ENCODE peak calls at places on chromosomes 6 and 20, in ten cellular contexts. One of them, this sample, is unnamed.

GRCh38 chr20:42018979-42019378 is 400.8 kb upstream of the CHD6 start:
- DNase-seq in GM12878: no peak
- DNase-seq in epithelial cell of prostate: no peak
- DNase-seq in DMS153: no peak
- DNase-seq in amniotic stem cell: no peak
- DNase-seq in left lung: no peak
- DNase-seq in NCI-H345: no peak
- DNase-seq in activated T-helper 1 cell treated with anti-CD3 and anti-CD28 coated beads, Interleukin-2, amount 50 U/mL, for 16 hours: no peak
- DNase-seq in occipital lobe: no peak
- DNase-seq in HT1080: peak; percentile 10
- DNase-seq in this sample: no peak

GRCh38 chr6:32967151-32968091 is 973 bp upstream of the BRD2 start:
- DNase-seq in amniotic stem cell: no peak
- DNase-seq in DMS153: peak; percentile 56
- DNase-seq in activated T-helper 1 cell treated with anti-CD3 and anti-CD28 coated beads, Interleukin-2, amount 50 U/mL, for 16 hours: no peak
- DNase-seq in left lung: no peak
- DNase-seq in GM12878: no peak
- DNase-seq in NCI-H345: peak; percentile 56
- DNase-seq in epithelial cell of prostate: no peak
- DNase-seq in occipital lobe: no peak
- DNase-seq in HT1080: peak; percentile 77
- DNase-seq in this sample: no peak

GRCh38 chr20:1002682-1003561 is 811 bp upstream of the RSPO4 start:
- DNase-seq in amniotic stem cell: no peak
- DNase-seq in GM12878: no peak
- DNase-seq in HT1080: no peak
- DNase-seq in occipital lobe: no peak
- DNase-seq in activated T-helper 1 cell treated with anti-CD3 and anti-CD28 coated beads, Interleukin-2, amount 50 U/mL, for 16 hours: no peak
- DNase-seq in DMS153: no peak
- DNase-seq in epithelial cell of prostate: no peak
- DNase-seq in NCI-H345: no peak
- DNase-seq in left lung: no peak
- DNase-seq in this sample: no peak

GRCh38 chr6:125748534-125749111 is 809 bp upstream of the HEY2 start:
- DNase-seq in activated T-helper 1 cell treated with anti-CD3 and anti-CD28 coated beads, Interleukin-2, amount 50 U/mL, for 16 hours: no peak
- DNase-seq in left lung: no peak
- DNase-seq in HT1080: no peak
- DNase-seq in NCI-H345: peak; percentile 55
- DNase-seq in amniotic stem cell: no peak
- DNase-seq in occipital lobe: no peak
- DNase-seq in epithelial cell of prostate: no peak
- DNase-seq in DMS153: no peak
- DNase-seq in GM12878: no peak
- DNase-seq in this sample: peak; percentile 75

GRCh38 chr6:34922177-34922663 is 33.2 kb downstream of the ANKS1A start:
- DNase-seq in HT1080: peak; percentile 80
- DNase-seq in DMS153: no peak
- DNase-seq in occipital lobe: no peak
- DNase-seq in amniotic stem cell: no peak
- DNase-seq in left lung: no peak
- DNase-seq in epithelial cell of prostate: peak; percentile 55
- DNase-seq in activated T-helper 1 cell treated with anti-CD3 and anti-CD28 coated beads, Interleukin-2, amount 50 U/mL, for 16 hours: no peak
- DNase-seq in NCI-H345: no peak
- DNase-seq in GM12878: no peak
- DNase-seq in this sample: no peak

GRCh38 chr20:45419188-45420091 is 3.5 kb downstream of the PIGT start:
- DNase-seq in DMS153: peak; percentile 99
- DNase-seq in activated T-helper 1 cell treated with anti-CD3 and anti-CD28 coated beads, Interleukin-2, amount 50 U/mL, for 16 hours: no peak
- DNase-seq in amniotic stem cell: no peak
- DNase-seq in NCI-H345: peak; percentile 98
- DNase-seq in GM12878: peak; percentile 80
- DNase-seq in occipital lobe: peak; percentile 62
- DNase-seq in HT1080: peak; percentile 99
- DNase-seq in epithelial cell of prostate: peak; percentile 98
- DNase-seq in left lung: peak; percentile 61
- DNase-seq in this sample: no peak

GRCh38 chr6:37381579-37381978 is 27.8 kb downstream of the RNF8 start:
- DNase-seq in occipital lobe: no peak
- DNase-seq in HT1080: peak; percentile 56
- DNase-seq in NCI-H345: peak; percentile 58
- DNase-seq in GM12878: peak; percentile 32
- DNase-seq in DMS153: peak; percentile 61
- DNase-seq in left lung: peak; percentile 40
- DNase-seq in epithelial cell of prostate: peak; percentile 68
- DNase-seq in amniotic stem cell: peak; percentile 24
- DNase-seq in activated T-helper 1 cell treated with anti-CD3 and anti-CD28 coated beads, Interleukin-2, amount 50 U/mL, for 16 hours: no peak
- DNase-seq in this sample: no peak

GRCh38 chr20:19078448-19079373 is 133.7 kb upstream of the SLC24A3 start:
- DNase-seq in amniotic stem cell: no peak
- DNase-seq in epithelial cell of prostate: no peak
- DNase-seq in activated T-helper 1 cell treated with anti-CD3 and anti-CD28 coated beads, Interleukin-2, amount 50 U/mL, for 16 hours: no peak
- DNase-seq in occipital lobe: no peak
- DNase-seq in DMS153: no peak
- DNase-seq in GM12878: no peak
- DNase-seq in HT1080: no peak
- DNase-seq in left lung: no peak
- DNase-seq in NCI-H345: no peak
- DNase-seq in this sample: no peak

GRCh38 chr6:118660218-118660569 is 8.8 kb upstream of the CEP85L start:
- DNase-seq in activated T-helper 1 cell treated with anti-CD3 and anti-CD28 coated beads, Interleukin-2, amount 50 U/mL, for 16 hours: no peak
- DNase-seq in amniotic stem cell: no peak
- DNase-seq in HT1080: no peak
- DNase-seq in occipital lobe: no peak
- DNase-seq in epithelial cell of prostate: no peak
- DNase-seq in left lung: no peak
- DNase-seq in DMS153: peak; percentile 50
- DNase-seq in NCI-H345: peak; percentile 98
- DNase-seq in GM12878: no peak
- DNase-seq in this sample: no peak

GRCh38 chr20:6590891-6591679 is 176.4 kb upstream of the BMP2 start:
- DNase-seq in DMS153: no peak
- DNase-seq in NCI-H345: no peak
- DNase-seq in activated T-helper 1 cell treated with anti-CD3 and anti-CD28 coated beads, Interleukin-2, amount 50 U/mL, for 16 hours: no peak
- DNase-seq in HT1080: peak; percentile 88
- DNase-seq in GM12878: no peak
- DNase-seq in left lung: no peak
- DNase-seq in occipital lobe: no peak
- DNase-seq in epithelial cell of prostate: peak; percentile 99
- DNase-seq in amniotic stem cell: peak; percentile 36
- DNase-seq in this sample: no peak

GRCh38 chr6:48766349-48766748 is 655.4 kb upstream of the PTCHD4 start:
- DNase-seq in occipital lobe: no peak
- DNase-seq in left lung: no peak
- DNase-seq in epithelial cell of prostate: peak; percentile 73
- DNase-seq in NCI-H345: no peak
- DNase-seq in activated T-helper 1 cell treated with anti-CD3 and anti-CD28 coated beads, Interleukin-2, amount 50 U/mL, for 16 hours: no peak
- DNase-seq in HT1080: peak; percentile 65
- DNase-seq in GM12878: no peak
- DNase-seq in DMS153: no peak
- DNase-seq in amniotic stem cell: peak; percentile 31
- DNase-seq in this sample: no peak

GRCh38 chr6:1162367-1163275 is 149.3 kb upstream of the FOXQ1 start:
- DNase-seq in HT1080: peak; percentile 45
- DNase-seq in epithelial cell of prostate: no peak
- DNase-seq in occipital lobe: no peak
- DNase-seq in NCI-H345: no peak
- DNase-seq in left lung: no peak
- DNase-seq in GM12878: no peak
- DNase-seq in amniotic stem cell: no peak
- DNase-seq in DMS153: no peak
- DNase-seq in activated T-helper 1 cell treated with anti-CD3 and anti-CD28 coated beads, Interleukin-2, amount 50 U/mL, for 16 hours: no peak
- DNase-seq in this sample: no peak

GRCh38 chr6:155224031-155224451 is 39.8 kb upstream of the CLDN20 start:
- DNase-seq in amniotic stem cell: no peak
- DNase-seq in HT1080: peak; percentile 96
- DNase-seq in epithelial cell of prostate: peak; percentile 97
- DNase-seq in left lung: no peak
- DNase-seq in GM12878: peak; percentile 81
- DNase-seq in activated T-helper 1 cell treated with anti-CD3 and anti-CD28 coated beads, Interleukin-2, amount 50 U/mL, for 16 hours: no peak
- DNase-seq in occipital lobe: no peak
- DNase-seq in NCI-H345: no peak
- DNase-seq in DMS153: no peak
- DNase-seq in this sample: no peak

GRCh38 chr20:64100946-64101688 is 6.2 kb downstream of the NPBWR2 start:
- DNase-seq in HT1080: no peak
- DNase-seq in epithelial cell of prostate: no peak
- DNase-seq in DMS153: no peak
- DNase-seq in occipital lobe: no peak
- DNase-seq in amniotic stem cell: no peak
- DNase-seq in left lung: no peak
- DNase-seq in NCI-H345: no peak
- DNase-seq in GM12878: no peak
- DNase-seq in activated T-helper 1 cell treated with anti-CD3 and anti-CD28 coated beads, Interleukin-2, amount 50 U/mL, for 16 hours: no peak
- DNase-seq in this sample: peak; percentile 34

This sample was measured in spleen.